ENCODE peak calls at places on chromosomes 6 and 20, in ten cellular contexts. C, Q, I, P, O, Z, W, T, D and Y are unnamed samples.

GRCh38 chr20:24991897-24992419 is 593 bp downstream of the APMAP start:
- DNase-seq in P (peak; percentile 24), Q (peak; percentile 69), T (peak; percentile 85), D (no peak), I (peak; percentile 27), C (no peak), Z (no peak), W (peak; percentile 29), O (no peak), Y (peak; percentile 89)

GRCh38 chr6:70312165-70312564 is 9.3 kb upstream of the COL9A1 start:
- DNase-seq in T (no peak), W (peak; percentile 68), D (no peak), C (no peak), Z (no peak), P (no peak), I (no peak), Q (no peak), O (peak; percentile 91), Y (no peak)

GRCh38 chr6:119137194-119138072 is 59.0 kb upstream of the FAM184A start:
- DNase-seq in T (no peak), O (no peak), Z (no peak), P (no peak), Q (no peak), I (no peak), D (no peak), W (no peak), C (no peak), Y (no peak)

GRCh38 chr6:12751694-12752304 is 35.2 kb downstream of the PHACTR1 start:
- DNase-seq in P (no peak), I (no peak), C (peak; percentile 64), O (peak; percentile 48), D (no peak), W (peak; percentile 47), Z (no peak), Q (peak; percentile 69), T (no peak), Y (no peak)

GRCh38 chr20:57560554-57561355 is at the start of gene PCK1:
- DNase-seq in Z (no peak), I (no peak), O (peak; percentile 91), P (peak; percentile 53), D (no peak), Q (no peak), T (peak; percentile 96), W (peak; percentile 34), C (no peak), Y (no peak)

GRCh38 chr6:29631860-29632731 is 887 bp downstream of the GABBR1 start:
- DNase-seq in C (peak; percentile 70), W (peak; percentile 20), T (peak; percentile 90), P (peak; percentile 72), Z (no peak), D (peak; percentile 55), Q (peak; percentile 93), O (peak; percentile 71), I (peak; percentile 70), Y (peak; percentile 90)

GRCh38 chr6:24357336-24358218 is at the start of gene DCDC2:
- DNase-seq in W (no peak), O (peak; percentile 68), D (peak; percentile 12), T (peak; percentile 96), Q (peak; percentile 22), C (peak; percentile 37), Z (no peak), P (peak; percentile 89), I (no peak), Y (no peak)

GRCh38 chr6:21749754-21750153 is 156.2 kb downstream of the SOX4 start:
- DNase-seq in I (no peak), C (no peak), Q (no peak), D (no peak), Z (no peak), O (no peak), T (no peak), P (no peak), W (no peak), Y (no peak)

GRCh38 chr6:135922170-135922569 is 70.7 kb downstream of the PDE7B start:
- DNase-seq in T (no peak), C (no peak), I (peak; percentile 1), Z (no peak), O (peak; percentile 83), Q (peak; percentile 27), W (peak; percentile 22), D (no peak), P (no peak), Y (no peak)

GRCh38 chr6:53543341-53544010 is 1.4 kb downstream of the GCLC start:
- DNase-seq in T (no peak), Q (no peak), I (no peak), Z (no peak), D (no peak), W (no peak), P (peak; percentile 4), O (no peak), C (no peak), Y (no peak)

GRCh38 chr6:170147056-170147787 is 143.7 kb downstream of the DLL1 start:
- DNase-seq in W (no peak), C (no peak), P (no peak), O (no peak), T (peak; percentile 74), I (no peak), Z (no peak), D (no peak), Q (no peak), Y (no peak)

GRCh38 chr20:58677205-58677604 is 15.4 kb upstream of the NPEPL1 start:
- DNase-seq in Q (no peak), C (no peak), P (peak; percentile 51), O (no peak), W (no peak), T (no peak), Z (no peak), D (no peak), I (no peak), Y (no peak)